ENCODE peak calls at places on chromosomes 12 and 14, in five cellular contexts. M is IMR-90, U is GM23338, R is GM23248, A is neuronal stem cell. N is an unnamed sample.

GRCh38 chr12:54337280-54337842 is 12.4 kb downstream of the COPZ1 start:
- DNase-seq in R (peak), A (no peak), U (no peak), M (no peak), N (no peak)

GRCh38 chr14:58072288-58073071 is 79.5 kb downstream of the ARMH4 start:
- DNase-seq in M (peak), R (peak), A (peak), U (peak), N (peak)

GRCh38 chr14:77043177-77043983 is 14.9 kb upstream of the IRF2BPL start:
- DNase-seq in U (no peak), R (peak), A (no peak), M (peak), N (peak)

GRCh38 chr12:93657076-93657475 is 20.1 kb upstream of the CRADD start:
- DNase-seq in M (peak), U (no peak), A (no peak), R (no peak), N (no peak)

GRCh38 chr12:67921286-67921685 is 68.0 kb upstream of the IFNG-AS1 start:
- DNase-seq in R (no peak), A (no peak), M (no peak), U (no peak), N (peak)

GRCh38 chr14:59905193-59905592 is 14.8 kb upstream of the LRRC9 start:
- DNase-seq in U (no peak), R (peak), A (no peak), M (peak), N (peak)

GRCh38 chr12:120892265-120892664 is 11.9 kb downstream of the SPPL3 start:
- DNase-seq in R (no peak), M (no peak), U (no peak), A (no peak), N (no peak)

GRCh38 chr12:88897723-88898122 is 317.5 kb upstream of the KITLG start:
- DNase-seq in R (peak), U (no peak), A (no peak), M (peak), N (peak)

GRCh38 chr14:77738559-77739250 is 22.3 kb downstream of the SNW1 start:
- DNase-seq in A (no peak), U (no peak), M (peak), R (peak), N (peak)

GRCh38 chr12:77808534-77808933 is 22.2 kb upstream of the NAV3 start:
- DNase-seq in A (no peak), U (peak), M (no peak), R (no peak), N (no peak)

GRCh38 chr12:116508145-116509121 is 50.7 kb upstream of the MAP1LC3B2 start:
- DNase-seq in R (peak), M (no peak), A (peak), U (peak), N (no peak)

GRCh38 chr14:69505338-69506240 is 21.1 kb downstream of the PLEKHD1 start:
- DNase-seq in U (no peak), M (no peak), A (no peak), R (no peak), N (no peak)
- H2AFZ ChIP-seq in U (no peak), M (no peak), A (no peak), R (no peak), N (no peak)

GRCh38 chr14:22882529-22883190 is 362 bp upstream of the REM2 start:
- DNase-seq in R (peak), U (peak), A (no peak), M (peak), N (peak)

GRCh38 chr14:22885975-22886374 is 3.0 kb downstream of the REM2 start:
- DNase-seq in U (no peak), A (no peak), M (no peak), R (no peak), N (no peak)

GRCh38 chr14:22884721-22885523 is 1.9 kb downstream of the REM2 start:
- DNase-seq in M (no peak), A (no peak), R (no peak), U (no peak), N (no peak)

GRCh38 chr14:22882064-22882463 is 958 bp upstream of the REM2 start:
- DNase-seq in A (no peak), M (no peak), U (no peak), R (no peak), N (no peak)

DNA sequence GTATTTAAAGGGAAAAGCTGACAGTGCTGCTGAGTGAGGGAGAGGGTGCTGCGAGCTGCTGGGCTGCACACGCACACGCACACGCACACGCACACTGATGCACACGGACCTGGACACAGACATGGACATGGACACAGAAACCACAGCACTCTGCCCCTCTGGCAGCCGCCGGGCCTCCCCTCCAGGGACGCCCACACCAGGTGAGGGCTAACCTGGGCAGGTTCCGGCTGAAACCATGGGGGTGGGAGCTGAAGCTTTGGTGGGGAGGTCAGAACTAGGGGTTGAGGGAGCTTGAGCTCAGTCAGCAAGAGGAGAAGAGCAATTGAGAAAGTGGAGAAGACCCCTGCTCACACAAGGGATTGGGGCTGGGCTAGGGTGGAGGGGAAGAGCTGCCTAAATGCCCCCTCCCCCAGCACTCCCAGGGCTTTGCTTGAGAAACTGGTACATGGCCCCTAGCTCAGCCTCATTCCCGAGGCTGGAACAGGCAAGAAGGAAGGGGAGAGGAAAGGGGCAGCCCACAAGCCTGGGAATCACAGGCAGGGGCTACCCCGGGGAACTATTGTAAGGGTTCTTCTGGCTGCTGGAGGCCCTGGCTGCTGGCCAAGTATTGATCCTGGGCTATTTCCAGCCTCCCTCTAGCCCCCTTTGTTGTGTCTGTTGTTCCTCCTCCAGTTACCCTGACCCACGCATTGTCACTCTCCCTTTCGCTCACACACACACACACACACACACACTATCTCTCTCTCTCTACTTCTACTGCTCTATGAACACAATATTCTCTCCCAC is at the start of gene REM2:
- DNase-seq in R (no peak), A (no peak), U (peak), M (no peak), N (no peak)
- H3K4me3 ChIP-seq in R (no peak), A (peak), U (peak), M (no peak), N (no peak)

GRCh38 chr12:96424601-96425000 is 24.4 kb upstream of the CDK17 start:
- DNase-seq in U (no peak), M (no peak), A (no peak), R (peak), N (no peak)

GRCh38 chr12:96422192-96422591 is 22.0 kb upstream of the CDK17 start:
- DNase-seq in R (peak), M (peak), A (no peak), U (no peak), N (no peak)

GRCh38 chr12:96420255-96420930 is 20.2 kb upstream of the CDK17 start:
- DNase-seq in M (no peak), R (peak), U (no peak), A (no peak), N (peak)

GRCh38 chr12:96419576-96420254 is 19.5 kb upstream of the CDK17 start:
- DNase-seq in M (no peak), U (no peak), R (no peak), A (no peak), N (no peak)

DNA sequence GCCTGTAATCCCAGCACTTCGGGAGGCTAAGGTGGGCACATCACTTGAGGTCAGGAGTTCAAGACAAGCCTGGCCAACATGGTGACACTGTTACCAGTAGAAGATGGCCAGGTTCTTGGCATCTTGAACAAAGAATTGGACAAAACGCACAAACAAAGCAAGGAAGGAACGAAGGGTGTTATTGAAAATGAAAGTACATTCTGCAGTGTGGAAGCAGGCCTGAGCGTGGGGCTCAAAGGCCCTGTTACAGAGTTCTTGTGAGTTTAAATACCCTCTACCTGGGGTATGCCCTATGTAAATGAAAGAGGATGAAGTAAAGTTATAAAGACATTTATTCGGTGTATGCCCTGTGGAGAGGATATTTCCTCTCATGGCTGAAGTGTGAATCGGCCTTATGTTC is 20.8 kb upstream of the CDK17 start:
- DNase-seq in M (no peak), U (no peak), A (no peak), R (no peak), N (no peak)
- H2AFZ ChIP-seq in M (peak), U (no peak), A (no peak), R (peak), N (no peak)

GRCh38 chr14:74861734-74862090 is 14.2 kb downstream of the PROX2 start:
- DNase-seq in M (no peak), U (no peak), R (no peak), A (no peak), N (no peak)

GRCh38 chr14:74858022-74858421 is 17.9 kb downstream of the PROX2 start:
- DNase-seq in A (no peak), U (no peak), M (no peak), R (peak), N (no peak)

GRCh38 chr14:74859757-74860156 is 16.2 kb downstream of the PROX2 start:
- DNase-seq in R (no peak), U (no peak), M (no peak), A (no peak), N (no peak)

GRCh38 chr14:74860899-74861733 is 14.8 kb downstream of the PROX2 start:
- DNase-seq in U (peak), R (peak), A (peak), M (peak), N (peak)

DNA sequence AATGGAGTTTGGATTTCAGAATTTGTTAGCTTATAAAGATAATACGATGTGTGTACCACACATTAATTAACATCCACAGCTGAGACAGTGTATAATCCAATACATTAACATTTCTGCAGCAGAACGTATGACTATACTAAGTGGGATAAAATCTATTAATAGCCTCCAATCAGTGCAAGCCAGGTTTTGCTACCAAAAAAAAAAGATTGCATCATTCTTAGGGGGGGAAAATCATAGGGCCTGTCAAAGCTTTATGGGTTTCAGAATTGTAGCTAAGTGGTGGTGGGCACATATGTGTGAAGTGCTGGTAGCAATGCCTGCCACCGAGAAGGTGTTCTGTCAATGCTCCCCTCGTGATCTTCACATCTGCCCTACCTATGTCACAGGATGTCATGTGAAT is 15.8 kb downstream of the PROX2 start:
- DNase-seq in R (no peak), A (no peak), U (no peak), M (no peak), N (no peak)
- H3K4me3 ChIP-seq in R (no peak), A (no peak), U (no peak), M (no peak), N (no peak)

DNA sequence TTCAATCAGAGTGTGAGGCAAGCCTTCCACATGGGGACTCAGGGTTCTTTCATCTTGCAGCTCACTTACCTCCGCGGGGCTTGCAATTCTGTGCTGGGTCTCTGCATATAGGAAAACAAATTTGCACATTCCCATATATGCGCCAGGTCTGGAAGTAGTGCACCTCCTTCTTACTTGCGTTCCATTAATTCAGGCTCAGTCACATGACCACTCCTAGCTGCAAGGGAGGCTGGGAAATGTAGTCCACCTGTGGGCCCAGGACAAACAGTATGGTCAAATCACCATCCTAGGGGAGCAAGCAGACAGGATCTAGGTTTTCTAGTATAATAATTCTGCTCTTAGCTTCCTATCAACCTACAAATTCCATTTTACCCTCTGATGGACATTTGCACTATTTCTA is 160.4 kb downstream of the AACS start:
- DNase-seq in A (no peak), M (no peak), R (no peak), U (no peak), N (no peak)
- H2AFZ ChIP-seq in A (no peak), M (no peak), R (no peak), U (no peak), N (no peak)

DNA sequence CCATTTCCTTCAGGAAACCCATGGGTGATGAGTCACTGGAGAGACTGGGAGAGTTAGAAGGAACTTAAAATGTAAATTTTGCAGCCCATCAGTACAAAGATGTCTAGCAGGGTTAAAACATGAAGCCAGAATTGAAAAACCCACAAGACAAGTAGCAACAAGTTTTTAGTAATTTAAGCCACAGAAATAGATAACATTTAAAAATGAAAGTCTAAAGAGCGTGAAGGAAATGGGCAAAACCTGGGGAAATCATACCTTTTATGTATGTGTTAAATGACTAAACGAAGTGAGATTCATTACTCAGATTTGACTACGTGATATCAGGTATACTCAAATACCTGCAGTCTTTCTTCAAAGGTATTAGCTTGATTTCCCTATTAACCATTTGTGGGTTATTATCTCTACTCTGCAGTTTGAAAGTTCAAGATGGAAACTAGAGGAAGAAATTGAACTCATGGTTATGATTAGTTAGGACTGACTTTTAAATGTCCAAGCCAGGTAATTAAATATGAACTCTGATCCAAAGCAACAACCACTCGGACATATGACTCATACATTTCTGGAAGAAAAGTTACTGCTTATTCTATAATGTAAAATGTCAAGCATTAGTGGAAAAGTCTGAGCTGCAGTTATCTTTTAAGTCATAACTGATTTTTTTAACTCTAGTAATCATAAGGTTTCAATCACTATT is 84.1 kb downstream of the ITPR2 start:
- DNase-seq in M (peak), R (peak), A (no peak), U (no peak), N (peak)
- H3K4me3 ChIP-seq in M (no peak), R (no peak), A (no peak), U (no peak), N (peak)

DNA sequence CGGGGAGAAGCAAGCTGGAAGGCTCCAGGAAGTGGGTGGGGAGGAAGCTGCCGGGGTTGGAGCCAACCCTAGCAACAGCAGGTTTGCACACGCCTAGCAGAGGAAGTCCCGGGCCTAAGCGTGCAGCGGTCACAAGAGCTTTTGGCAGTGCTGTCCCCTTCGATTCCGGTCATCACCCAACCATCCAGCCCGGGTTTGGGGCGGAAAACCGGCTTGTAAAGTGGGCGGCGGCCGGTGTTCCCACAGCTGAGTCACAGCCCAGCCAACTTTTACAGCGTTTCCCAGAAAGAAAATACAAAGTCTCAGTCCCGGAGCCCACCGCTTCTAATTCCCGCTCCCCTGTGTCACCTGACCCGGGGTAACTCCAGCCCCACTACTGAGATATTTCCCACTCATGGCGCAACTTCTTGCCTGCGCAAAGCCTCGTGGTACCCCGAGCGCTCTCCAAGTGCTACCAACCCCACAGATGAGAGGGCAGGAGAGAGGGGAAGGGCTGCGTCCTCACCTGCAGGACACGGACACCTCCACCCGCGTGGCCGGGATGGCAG is 385 bp downstream of the CPNE8 start:
- DNase-seq in U (peak), A (peak), M (no peak), R (peak), N (peak)
- H2AFZ ChIP-seq in U (peak), A (peak), M (no peak), R (peak), N (peak)

GRCh38 chr12:124586756-124587155 is 19.3 kb upstream of the NCOR2 start:
- DNase-seq in A (no peak), U (no peak), M (no peak), R (no peak), N (no peak)

GRCh38 chr12:124592050-124592449 is 24.6 kb upstream of the NCOR2 start:
- DNase-seq in M (peak), U (no peak), R (peak), A (no peak), N (peak)

GRCh38 chr12:124588689-124589318 is 21.4 kb upstream of the NCOR2 start:
- DNase-seq in R (peak), A (no peak), U (no peak), M (peak), N (peak)

GRCh38 chr12:124590447-124590846 is 23.0 kb upstream of the NCOR2 start:
- DNase-seq in M (no peak), A (no peak), U (no peak), R (no peak), N (no peak)

GRCh38 chr12:124588018-124588634 is 20.7 kb upstream of the NCOR2 start:
- DNase-seq in M (no peak), R (no peak), A (no peak), U (no peak), N (no peak)
- H3K4me3 ChIP-seq in M (no peak), R (no peak), A (no peak), U (no peak), N (no peak)

GRCh38 chr12:53124352-53124723 is 21.1 kb downstream of the SOAT2 start:
- DNase-seq in A (no peak), R (no peak), M (no peak), U (no peak), N (no peak)

GRCh38 chr12:53118771-53119300 is 15.6 kb downstream of the SOAT2 start:
- DNase-seq in M (no peak), U (no peak), R (no peak), A (no peak), N (no peak)

GRCh38 chr12:53122961-53123468 is 19.7 kb downstream of the SOAT2 start:
- DNase-seq in A (no peak), U (no peak), R (peak), M (peak), N (peak)

GRCh38 chr12:53123578-53124351 is 20.5 kb downstream of the SOAT2 start:
- DNase-seq in U (no peak), A (no peak), R (peak), M (peak), N (peak)

GRCh38 chr12:53120685-53121525 is 17.6 kb downstream of the SOAT2 start:
- DNase-seq in A (no peak), R (no peak), M (no peak), U (no peak), N (no peak)
- H2AFZ ChIP-seq in A (no peak), R (no peak), M (peak), U (no peak), N (no peak)

DNA sequence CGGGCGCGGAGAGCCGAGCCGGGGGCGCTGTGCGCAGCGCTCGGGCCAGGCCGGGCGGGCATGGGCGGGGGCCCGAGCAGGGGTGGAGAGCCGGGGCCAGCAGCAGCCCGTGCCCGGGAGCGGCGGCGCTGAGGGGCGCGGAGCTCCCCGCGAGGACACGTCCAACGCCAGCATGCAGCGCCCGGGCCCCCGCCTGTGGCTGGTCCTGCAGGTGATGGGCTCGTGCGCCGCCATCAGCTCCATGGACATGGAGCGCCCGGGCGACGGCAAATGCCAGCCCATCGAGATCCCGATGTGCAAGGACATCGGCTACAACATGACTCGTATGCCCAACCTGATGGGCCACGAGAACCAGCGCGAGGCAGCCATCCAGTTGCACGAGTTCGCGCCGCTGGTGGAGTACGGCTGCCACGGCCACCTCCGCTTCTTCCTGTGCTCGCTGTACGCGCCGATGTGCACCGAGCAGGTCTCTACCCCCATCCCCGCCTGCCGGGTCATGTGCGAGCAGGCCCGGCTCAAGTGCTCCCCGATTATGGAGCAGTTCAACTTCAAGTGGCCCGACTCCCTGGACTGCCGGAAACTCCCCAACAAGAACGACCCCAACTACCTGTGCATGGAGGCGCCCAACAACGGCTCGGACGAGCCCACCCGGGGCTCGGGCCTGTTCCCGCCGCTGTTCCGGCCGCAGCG is 652 bp downstream of the FZD10 start:
- DNase-seq in R (no peak), M (no peak), U (no peak), A (no peak), N (no peak)
- H3K4me3 ChIP-seq in R (peak), M (no peak), U (peak), A (peak), N (no peak)

N was measured in astrocyte.